ENCODE peak calls at places on chromosome 21, in nine cellular contexts. One of them, this sample, is unnamed. For H3K4me1, the result is how much of the 10 kb centered on the place peaks cover.

GRCh38 chr21:30104246-30104645 is 62.4 kb downstream of the CLDN17 start:
- DNase-seq in tibial nerve: no peak
- DNase-seq in hepatocyte: no peak
- DNase-seq in A549: no peak
- DNase-seq in cardiac muscle cell: no peak
- DNase-seq in HCT116: no peak
- DNase-seq in effector memory CD4-positive, alpha-beta T cell: no peak
- DNase-seq in fibroblast of lung: no peak
- DNase-seq in testis: no peak
- DNase-seq in this sample: no peak

GRCh38 chr21:31530918-31531705 is 128.4 kb upstream of the SOD1 start:
- DNase-seq in tibial nerve: no peak
- DNase-seq in hepatocyte: peak
- DNase-seq in A549: no peak
- DNase-seq in cardiac muscle cell: peak
- DNase-seq in HCT116: no peak
- DNase-seq in effector memory CD4-positive, alpha-beta T cell: no peak
- DNase-seq in fibroblast of lung: no peak
- DNase-seq in testis: peak
- DNase-seq in this sample: no peak

GRCh38 chr21:42443181-42443785 is 39.6 kb downstream of the UBASH3A start:
- DNase-seq in tibial nerve: no peak
- DNase-seq in hepatocyte: no peak
- DNase-seq in A549: no peak
- DNase-seq in cardiac muscle cell: no peak
- DNase-seq in HCT116: no peak
- DNase-seq in effector memory CD4-positive, alpha-beta T cell: no peak
- DNase-seq in fibroblast of lung: no peak
- DNase-seq in testis: no peak
- DNase-seq in this sample: no peak

GRCh38 chr21:31161157-31161556 is 122.9 kb upstream of the KRTAP19-8 start:
- DNase-seq in tibial nerve: no peak
- DNase-seq in hepatocyte: no peak
- DNase-seq in A549: no peak
- DNase-seq in cardiac muscle cell: peak
- DNase-seq in HCT116: no peak
- DNase-seq in effector memory CD4-positive, alpha-beta T cell: no peak
- DNase-seq in fibroblast of lung: peak
- DNase-seq in testis: peak
- DNase-seq in this sample: no peak

GRCh38 chr21:41678944-41679343 is 87.9 kb downstream of the RIPK4 start:
- DNase-seq in tibial nerve: peak
- DNase-seq in hepatocyte: peak
- DNase-seq in A549: peak
- DNase-seq in cardiac muscle cell: peak
- DNase-seq in HCT116: peak
- DNase-seq in effector memory CD4-positive, alpha-beta T cell: no peak
- DNase-seq in fibroblast of lung: peak
- DNase-seq in testis: peak
- DNase-seq in this sample: no peak

GRCh38 chr21:26224351-26224750 is 53.8 kb upstream of the APP start:
- DNase-seq in tibial nerve: no peak
- DNase-seq in hepatocyte: no peak
- DNase-seq in A549: no peak
- DNase-seq in cardiac muscle cell: no peak
- DNase-seq in HCT116: no peak
- DNase-seq in effector memory CD4-positive, alpha-beta T cell: no peak
- DNase-seq in fibroblast of lung: no peak
- DNase-seq in testis: no peak
- DNase-seq in this sample: no peak

GRCh38 chr21:41754481-41754891 is 12.4 kb downstream of the RIPK4 start:
- DNase-seq in tibial nerve: no peak
- DNase-seq in hepatocyte: no peak
- DNase-seq in A549: no peak
- DNase-seq in cardiac muscle cell: peak
- DNase-seq in HCT116: no peak
- DNase-seq in effector memory CD4-positive, alpha-beta T cell: no peak
- DNase-seq in fibroblast of lung: no peak
- DNase-seq in testis: no peak
- DNase-seq in this sample: no peak

GRCh38 chr21:37878946-37879660 is 37.2 kb downstream of the KCNJ6 start:
- DNase-seq in tibial nerve: no peak
- DNase-seq in hepatocyte: peak
- DNase-seq in A549: peak
- DNase-seq in cardiac muscle cell: no peak
- DNase-seq in HCT116: no peak
- DNase-seq in effector memory CD4-positive, alpha-beta T cell: no peak
- DNase-seq in fibroblast of lung: peak
- DNase-seq in testis: no peak
- DNase-seq in this sample: no peak

GRCh38 chr21:35406600-35406999 is 357.5 kb upstream of the RUNX1 start:
- DNase-seq in tibial nerve: no peak
- DNase-seq in hepatocyte: no peak
- DNase-seq in A549: no peak
- DNase-seq in cardiac muscle cell: no peak
- DNase-seq in HCT116: no peak
- DNase-seq in effector memory CD4-positive, alpha-beta T cell: no peak
- DNase-seq in fibroblast of lung: no peak
- DNase-seq in testis: no peak
- DNase-seq in this sample: no peak
- H3K4me3 ChIP-seq in tibial nerve: no peak
- H3K4me3 ChIP-seq in hepatocyte: no peak
- H3K4me3 ChIP-seq in A549: no peak
- H3K4me3 ChIP-seq in cardiac muscle cell: no peak
- H3K4me3 ChIP-seq in HCT116: no peak
- H3K4me3 ChIP-seq in effector memory CD4-positive, alpha-beta T cell: no peak
- H3K4me3 ChIP-seq in fibroblast of lung: no peak
- H3K4me3 ChIP-seq in testis: no peak
- H3K4me3 ChIP-seq in this sample: no peak

GRCh38 chr21:43588957-43589356 is 70.3 kb downstream of the HSF2BP start:
- DNase-seq in tibial nerve: no peak
- DNase-seq in hepatocyte: peak
- DNase-seq in A549: no peak
- DNase-seq in cardiac muscle cell: no peak
- DNase-seq in HCT116: no peak
- DNase-seq in effector memory CD4-positive, alpha-beta T cell: no peak
- DNase-seq in fibroblast of lung: no peak
- DNase-seq in testis: no peak
- DNase-seq in this sample: no peak
- H3K27ac ChIP-seq in tibial nerve: no peak
- H3K27ac ChIP-seq in hepatocyte: peak
- H3K27ac ChIP-seq in A549: peak
- H3K27ac ChIP-seq in cardiac muscle cell: no peak
- H3K27ac ChIP-seq in HCT116: no peak
- H3K27ac ChIP-seq in effector memory CD4-positive, alpha-beta T cell: no peak
- H3K27ac ChIP-seq in fibroblast of lung: no peak
- H3K27ac ChIP-seq in testis: no peak
- H3K27ac ChIP-seq in this sample: no peak

DNA sequence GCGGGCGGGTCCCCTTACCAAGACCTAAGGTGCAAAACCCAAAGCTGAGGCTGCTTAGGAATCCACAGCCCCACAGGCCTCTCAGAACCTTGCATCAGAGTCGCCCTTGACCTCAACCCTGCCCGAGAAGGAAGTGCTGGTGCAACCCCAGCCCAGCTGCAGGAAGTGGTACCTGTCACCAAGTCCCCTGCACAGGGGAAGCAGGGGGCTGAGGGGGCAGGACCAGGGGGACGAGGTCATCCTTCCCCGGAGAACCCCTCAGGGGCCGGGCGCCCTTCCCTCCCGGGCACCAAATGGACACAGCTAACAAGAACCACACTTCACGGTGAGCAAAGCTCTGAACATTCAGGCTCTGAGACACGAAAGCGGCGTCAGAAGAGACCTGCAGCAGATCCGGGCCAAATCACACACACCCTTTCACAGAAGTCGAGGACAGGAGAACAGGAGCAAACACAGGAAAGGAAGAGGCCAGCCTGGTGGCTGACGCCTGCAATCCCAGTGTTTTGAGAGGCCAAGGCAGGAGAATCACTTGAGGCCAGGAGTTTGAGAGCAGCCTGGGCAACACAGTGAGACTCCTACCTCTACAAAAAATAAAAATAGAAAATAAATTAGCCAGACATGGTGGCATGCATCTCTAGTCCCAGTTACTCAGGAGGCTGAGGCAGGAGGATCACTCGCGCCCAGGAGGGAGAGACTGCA is 6.4 kb downstream of the ITGB2 start:
- DNase-seq in tibial nerve: no peak
- DNase-seq in hepatocyte: no peak
- DNase-seq in A549: no peak
- DNase-seq in cardiac muscle cell: no peak
- DNase-seq in HCT116: no peak
- DNase-seq in effector memory CD4-positive, alpha-beta T cell: peak
- DNase-seq in fibroblast of lung: no peak
- DNase-seq in testis: no peak
- DNase-seq in this sample: peak
- H3K4me1 ChIP-seq in tibial nerve: under half
- H3K4me1 ChIP-seq in hepatocyte: under half
- H3K4me1 ChIP-seq in A549: under half
- H3K4me1 ChIP-seq in cardiac muscle cell: under half
- H3K4me1 ChIP-seq in HCT116: under half
- H3K4me1 ChIP-seq in effector memory CD4-positive, alpha-beta T cell: half or more
- H3K4me1 ChIP-seq in fibroblast of lung: under half
- H3K4me1 ChIP-seq in testis: under half
- H3K4me1 ChIP-seq in this sample: half or more

DNA sequence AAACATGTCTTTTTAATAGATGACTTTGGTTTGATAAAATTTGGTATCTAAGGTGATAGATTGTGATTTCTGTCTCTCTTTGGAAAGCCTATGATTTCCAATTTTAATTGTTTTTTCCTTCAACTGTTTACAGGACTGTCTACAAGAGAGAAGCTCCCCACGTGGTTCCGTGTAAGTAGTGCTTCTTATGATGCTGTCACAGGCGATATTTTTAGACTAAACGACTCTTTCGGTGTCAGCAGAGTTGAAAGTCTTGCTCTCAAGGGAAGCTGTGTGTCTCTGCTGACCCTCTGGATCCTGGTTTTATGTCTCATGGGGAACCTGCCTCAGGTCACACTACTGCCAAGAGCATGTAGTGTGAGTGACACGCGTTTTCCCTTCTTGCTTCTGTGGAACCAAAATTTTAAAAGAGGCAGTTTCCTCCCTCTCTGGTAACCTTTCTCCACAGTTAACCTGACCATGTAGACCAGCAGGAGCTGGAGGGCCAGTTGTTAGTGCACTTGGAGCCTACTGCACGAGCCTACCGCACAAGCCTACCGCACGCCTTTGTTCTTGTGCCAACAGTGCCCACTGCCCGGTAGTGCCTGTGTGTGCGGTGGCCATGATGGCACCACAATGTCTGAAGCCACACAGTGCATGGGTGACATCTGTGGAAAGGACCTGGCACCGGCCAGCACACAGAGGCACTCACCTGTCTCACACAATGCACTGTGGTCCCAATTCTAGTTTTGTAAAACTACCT is 91.9 kb downstream of the PCBP3 start:
- DNase-seq in tibial nerve: no peak
- DNase-seq in hepatocyte: no peak
- DNase-seq in A549: no peak
- DNase-seq in cardiac muscle cell: peak
- DNase-seq in HCT116: no peak
- DNase-seq in effector memory CD4-positive, alpha-beta T cell: no peak
- DNase-seq in fibroblast of lung: no peak
- DNase-seq in testis: no peak
- DNase-seq in this sample: no peak
- H3K4me3 ChIP-seq in tibial nerve: no peak
- H3K4me3 ChIP-seq in hepatocyte: no peak
- H3K4me3 ChIP-seq in A549: no peak
- H3K4me3 ChIP-seq in cardiac muscle cell: no peak
- H3K4me3 ChIP-seq in HCT116: no peak
- H3K4me3 ChIP-seq in effector memory CD4-positive, alpha-beta T cell: no peak
- H3K4me3 ChIP-seq in fibroblast of lung: no peak
- H3K4me3 ChIP-seq in testis: no peak
- H3K4me3 ChIP-seq in this sample: no peak

GRCh38 chr21:44911066-44911383 is 9.7 kb downstream of the ITGB2 start:
- DNase-seq in tibial nerve: no peak
- DNase-seq in hepatocyte: no peak
- DNase-seq in A549: no peak
- DNase-seq in cardiac muscle cell: no peak
- DNase-seq in HCT116: no peak
- DNase-seq in effector memory CD4-positive, alpha-beta T cell: no peak
- DNase-seq in fibroblast of lung: no peak
- DNase-seq in testis: no peak
- DNase-seq in this sample: no peak

GRCh38 chr21:44913425-44914175 is 7.1 kb downstream of the ITGB2 start:
- DNase-seq in tibial nerve: no peak
- DNase-seq in hepatocyte: no peak
- DNase-seq in A549: no peak
- DNase-seq in cardiac muscle cell: no peak
- DNase-seq in HCT116: no peak
- DNase-seq in effector memory CD4-positive, alpha-beta T cell: no peak
- DNase-seq in fibroblast of lung: no peak
- DNase-seq in testis: no peak
- DNase-seq in this sample: no peak

GRCh38 chr21:44910229-44911065 is 10.3 kb downstream of the ITGB2 start:
- DNase-seq in tibial nerve: no peak
- DNase-seq in hepatocyte: no peak
- DNase-seq in A549: no peak
- DNase-seq in cardiac muscle cell: no peak
- DNase-seq in HCT116: no peak
- DNase-seq in effector memory CD4-positive, alpha-beta T cell: no peak
- DNase-seq in fibroblast of lung: no peak
- DNase-seq in testis: no peak
- DNase-seq in this sample: no peak

GRCh38 chr21:44911384-44912157 is 9.1 kb downstream of the ITGB2 start:
- DNase-seq in tibial nerve: peak
- DNase-seq in hepatocyte: no peak
- DNase-seq in A549: no peak
- DNase-seq in cardiac muscle cell: no peak
- DNase-seq in HCT116: no peak
- DNase-seq in effector memory CD4-positive, alpha-beta T cell: peak
- DNase-seq in fibroblast of lung: no peak
- DNase-seq in testis: peak
- DNase-seq in this sample: peak

DNA sequence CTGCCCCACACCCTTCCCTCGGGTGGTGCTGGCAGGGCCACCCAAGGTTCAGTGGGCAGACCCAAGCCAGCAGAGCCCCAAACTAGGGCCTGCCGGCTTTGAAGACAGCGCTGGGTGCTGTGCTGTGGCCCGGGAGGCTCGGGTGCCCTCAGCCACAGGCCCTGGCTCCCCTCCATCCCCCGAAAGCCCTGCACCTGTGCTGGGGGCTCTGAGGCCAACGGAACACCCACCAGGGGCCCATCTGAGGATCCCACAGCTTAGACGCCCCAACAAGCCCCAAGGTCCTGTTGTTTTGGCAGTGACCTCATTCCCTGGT is 8.6 kb downstream of the ITGB2 start:
- DNase-seq in tibial nerve: no peak
- DNase-seq in hepatocyte: no peak
- DNase-seq in A549: no peak
- DNase-seq in cardiac muscle cell: no peak
- DNase-seq in HCT116: no peak
- DNase-seq in effector memory CD4-positive, alpha-beta T cell: no peak
- DNase-seq in fibroblast of lung: no peak
- DNase-seq in testis: no peak
- DNase-seq in this sample: no peak
- H3K27ac ChIP-seq in tibial nerve: peak
- H3K27ac ChIP-seq in hepatocyte: no peak
- H3K27ac ChIP-seq in A549: peak
- H3K27ac ChIP-seq in cardiac muscle cell: no peak
- H3K27ac ChIP-seq in HCT116: no peak
- H3K27ac ChIP-seq in effector memory CD4-positive, alpha-beta T cell: peak
- H3K27ac ChIP-seq in fibroblast of lung: no peak
- H3K27ac ChIP-seq in testis: no peak
- H3K27ac ChIP-seq in this sample: peak